ENCODE peak calls at places on chromosomes 6 and 20, in ten cellular contexts. V is HT1080, R is fibroblast of mammary gland, D is iPS-NIHi11, L is posterior vena cava, T is GM04504, C is HL-60, Z is NCI-H2081, H is T-helper 2 cell, M is GM23248. G is an unnamed sample.

GRCh38 chr6:145551164-145551563 is 184.2 kb downstream of the EPM2A start:
- DNase-seq in M (peak), T (peak), L (no peak), D (no peak), Z (no peak), H (no peak), R (peak), V (no peak), C (no peak), G (no peak)

GRCh38 chr6:152981989-152982767 is 663 bp downstream of the FBXO5 start:
- DNase-seq in Z (peak), M (no peak), R (no peak), T (no peak), D (peak), L (peak), V (no peak), C (peak), H (no peak), G (peak)

GRCh38 chr20:11453430-11453829 is 464.3 kb upstream of the BTBD3 start:
- DNase-seq in Z (no peak), T (no peak), C (peak), V (peak), M (peak), H (no peak), L (no peak), R (peak), D (no peak), G (no peak)

GRCh38 chr20:1185781-1186334 is 1.1 kb upstream of the TMEM74B start:
- DNase-seq in D (peak), T (no peak), V (peak), Z (no peak), H (no peak), L (no peak), C (peak), R (peak), M (peak), G (no peak)

GRCh38 chr6:122620428-122620827 is 10.2 kb downstream of the PKIB start:
- DNase-seq in H (no peak), L (no peak), Z (no peak), C (no peak), M (no peak), V (no peak), R (no peak), T (no peak), D (no peak), G (no peak)

GRCh38 chr20:61169870-61170269 is 82.2 kb upstream of the CDH4 start:
- DNase-seq in D (no peak), L (no peak), C (no peak), V (no peak), M (no peak), T (no peak), H (no peak), R (no peak), Z (no peak), G (no peak)

GRCh38 chr6:41730531-41731436 is 4.6 kb downstream of the TFEB start:
- DNase-seq in R (peak), D (no peak), T (no peak), V (peak), H (no peak), Z (no peak), L (no peak), M (peak), C (no peak), G (peak)

GRCh38 chr6:101163611-101164010 is 229.9 kb upstream of the GRIK2 start:
- DNase-seq in Z (peak), V (no peak), R (no peak), T (no peak), C (no peak), D (no peak), L (no peak), M (no peak), H (no peak), G (no peak)

GRCh38 chr20:34507661-34508060 is 8.6 kb upstream of the DYNLRB1 start:
- DNase-seq in T (no peak), Z (no peak), M (no peak), L (no peak), V (no peak), C (no peak), R (no peak), D (no peak), H (no peak), G (no peak)

GRCh38 chr6:158642097-158642601 is 2.4 kb downstream of the DYNLT1 start:
- DNase-seq in R (peak), Z (no peak), V (peak), T (no peak), M (peak), L (no peak), D (no peak), C (no peak), H (no peak), G (no peak)

GRCh38 chr6:133092771-133093170 is 148.4 kb upstream of the EYA4 start:
- DNase-seq in D (no peak), C (no peak), L (no peak), Z (no peak), M (no peak), H (no peak), T (no peak), R (no peak), V (no peak), G (no peak)

G was measured in spleen.